ENCODE peak calls at places on chromosomes 7 and 10, in five cellular contexts. U, I, W, N and O are unnamed samples.

GRCh38 chr7:93980744-93981479 is 23.2 kb downstream of the BET1 start:
- DNase-seq in U (no peak), I (no peak), W (no peak), N (no peak), O (no peak)

GRCh38 chr10:97921581-97922377 is 72.1 kb downstream of the GOLGA7B start:
- DNase-seq in U (no peak), I (no peak), W (no peak), N (peak), O (no peak)

GRCh38 chr7:108372601-108373000 is 83.6 kb downstream of the NRCAM start:
- DNase-seq in U (peak), I (no peak), W (no peak), N (no peak), O (no peak)

GRCh38 chr7:80895056-80895455 is 23.8 kb downstream of the SEMA3C start:
- DNase-seq in U (no peak), I (no peak), W (no peak), N (no peak), O (no peak)

GRCh38 chr7:143387156-143387975 is 6.2 kb downstream of the ZYX start:
- DNase-seq in U (no peak), I (no peak), W (no peak), N (no peak), O (no peak)

GRCh38 chr10:88525371-88526079 is 57.6 kb downstream of the RNLS start:
- DNase-seq in U (peak), I (peak), W (no peak), N (no peak), O (no peak)

GRCh38 chr10:97426776-97427570 is 982 bp downstream of the PGAM1 start:
- DNase-seq in U (no peak), I (no peak), W (no peak), N (no peak), O (peak)

GRCh38 chr10:101718681-101719275 is 23.8 kb upstream of the FBXW4 start:
- DNase-seq in U (peak), I (no peak), W (no peak), N (no peak), O (no peak)

GRCh38 chr7:48251766-48252165 is 80.5 kb downstream of the ABCA13 start:
- DNase-seq in U (no peak), I (no peak), W (no peak), N (no peak), O (no peak)

GRCh38 chr7:37028909-37029440 is 304.7 kb upstream of the AOAH start:
- DNase-seq in U (no peak), I (no peak), W (no peak), N (no peak), O (no peak)

GRCh38 chr10:71807557-71808510 is 34.5 kb upstream of the VSIR start:
- DNase-seq in U (no peak), I (no peak), W (no peak), N (peak), O (no peak)

GRCh38 chr7:2495402-2496309 is 19.5 kb upstream of the GRIFIN start:
- DNase-seq in U (no peak), I (no peak), W (no peak), N (no peak), O (peak)

GRCh38 chr10:132455986-132456847 is 59.2 kb downstream of the PWWP2B start:
- DNase-seq in U (no peak), I (no peak), W (no peak), N (peak), O (no peak)

GRCh38 chr7:130959743-130960207 is 225.8 kb upstream of the KLF14 start:
- DNase-seq in U (peak), I (peak), W (no peak), N (no peak), O (peak)

GRCh38 chr10:61904711-61905445 is 3.4 kb downstream of the ARID5B start:
- DNase-seq in U (peak), I (no peak), W (no peak), N (no peak), O (no peak)

GRCh38 chr10:96235326-96236089 is 35.9 kb downstream of the BLNK start:
- DNase-seq in U (no peak), I (no peak), W (no peak), N (no peak), O (no peak)

GRCh38 chr7:57769958-57770357 is 320.0 kb downstream of the ZNF716 start:
- DNase-seq in U (no peak), I (no peak), W (no peak), N (no peak), O (no peak)

GRCh38 chr7:128124786-128125185 is 93.5 kb upstream of the LRRC4 start:
- DNase-seq in U (no peak), I (no peak), W (no peak), N (no peak), O (no peak)

GRCh38 chr10:58335306-58336005 is 650 bp downstream of the UBE2D1 start:
- DNase-seq in U (no peak), I (no peak), W (no peak), N (peak), O (peak)

GRCh38 chr10:28939352-28940157 is 262.2 kb downstream of the BAMBI start:
- DNase-seq in U (peak), I (no peak), W (no peak), N (no peak), O (peak)

GRCh38 chr7:131547589-131547988 is 8.8 kb downstream of the PODXL start:
- DNase-seq in U (no peak), I (no peak), W (no peak), N (no peak), O (no peak)

GRCh38 chr7:2661602-2662272 is 26.3 kb upstream of the AMZ1 start:
- DNase-seq in U (no peak), I (no peak), W (no peak), N (peak), O (no peak)

GRCh38 chr10:117519895-117520294 is 22.7 kb upstream of the EMX2 start:
- DNase-seq in U (no peak), I (no peak), W (no peak), N (no peak), O (no peak)

GRCh38 chr10:32000937-32001336 is 55.3 kb downstream of the KIF5B start:
- DNase-seq in U (no peak), I (no peak), W (no peak), N (no peak), O (no peak)

GRCh38 chr10:98486421-98486820 is 39.7 kb upstream of the HPS1 start:
- DNase-seq in U (no peak), I (no peak), W (no peak), N (no peak), O (no peak)

GRCh38 chr10:131625041-131625440 is 275.8 kb upstream of the PPP2R2D start:
- DNase-seq in U (no peak), I (no peak), W (no peak), N (no peak), O (no peak)

GRCh38 chr10:71790749-71791440 is 17.6 kb upstream of the VSIR start:
- DNase-seq in U (no peak), I (no peak), W (no peak), N (peak), O (no peak)